ENCODE peak calls at places on chromosomes 12 and 14, in five cellular contexts. A is heart left ventricle, K is body of pancreas, Z is Peyer's patch, S is H1. D is an unnamed sample. For H3K36me3, the result is how much of the 10 kb centered on the place peaks cover.

GRCh38 chr12:52244615-52244994 is 11.6 kb downstream of the KRT7 start:
- DNase-seq in A (no peak), K (no peak), Z (no peak), S (no peak), D (no peak)

GRCh38 chr14:70096866-70097265 is 91.9 kb downstream of the SLC8A3 start:
- DNase-seq in A (no peak), K (no peak), Z (no peak), S (no peak), D (no peak)

GRCh38 chr12:6383572-6384498 is at the start of gene LTBR:
- DNase-seq in A (peak), K (peak), Z (peak), S (peak), D (no peak)

GRCh38 chr12:100927825-100928224 is 133.2 kb downstream of the ANO4 start:
- DNase-seq in A (no peak), K (no peak), Z (no peak), S (no peak), D (no peak)

GRCh38 chr14:100438678-100439592 is 115.8 kb downstream of the SLC25A47 start:
- DNase-seq in A (no peak), K (peak), Z (peak), S (no peak), D (no peak)

GRCh38 chr14:38108681-38109080 is 99.0 kb upstream of the SSTR1 start:
- DNase-seq in A (no peak), K (no peak), Z (no peak), S (no peak), D (no peak)

GRCh38 chr12:114064497-114064896 is 98.4 kb upstream of the RBM19 start:
- DNase-seq in A (no peak), K (no peak), Z (no peak), S (no peak), D (no peak)

GRCh38 chr14:20857630-20858261 is 33.4 kb upstream of the RNASE3 start:
- DNase-seq in A (peak), K (peak), Z (peak), S (peak), D (peak)

GRCh38 chr14:99731536-99732435 is 47.7 kb downstream of the CYP46A1 start:
- DNase-seq in A (peak), K (peak), Z (peak), S (no peak), D (no peak)

GRCh38 chr12:84995646-84996045 is 40.4 kb downstream of the TSPAN19 start:
- DNase-seq in A (no peak), K (no peak), Z (no peak), S (no peak), D (no peak)

GRCh38 chr12:76259660-76260389 is 88.4 kb downstream of the BBS10 start:
- DNase-seq in A (no peak), K (peak), Z (no peak), S (no peak), D (no peak)

GRCh38 chr12:53501615-53502181 is 615 bp downstream of the TARBP2 start:
- DNase-seq in A (no peak), K (no peak), Z (peak), S (no peak), D (no peak)

GRCh38 chr12:53499261-53500118 is at the start of gene MAP3K12:
- DNase-seq in A (peak), K (peak), Z (peak), S (peak), D (peak)

GRCh38 chr12:53502331-53502730 is 1.2 kb downstream of the TARBP2 start:
- DNase-seq in A (no peak), K (no peak), Z (no peak), S (no peak), D (no peak)

GRCh38 chr12:53500119-53500775 is 836 bp upstream of the TARBP2 start:
- DNase-seq in A (peak), K (peak), Z (peak), S (peak), D (no peak)

GRCh38 chr12:53500776-53501614 is at the start of gene TARBP2:
- DNase-seq in A (peak), K (peak), Z (peak), S (peak), D (peak)
- TF ChIP-seq CTCF in A (no peak), K (no peak), Z (peak), S (no peak), D (peak)

DNA sequence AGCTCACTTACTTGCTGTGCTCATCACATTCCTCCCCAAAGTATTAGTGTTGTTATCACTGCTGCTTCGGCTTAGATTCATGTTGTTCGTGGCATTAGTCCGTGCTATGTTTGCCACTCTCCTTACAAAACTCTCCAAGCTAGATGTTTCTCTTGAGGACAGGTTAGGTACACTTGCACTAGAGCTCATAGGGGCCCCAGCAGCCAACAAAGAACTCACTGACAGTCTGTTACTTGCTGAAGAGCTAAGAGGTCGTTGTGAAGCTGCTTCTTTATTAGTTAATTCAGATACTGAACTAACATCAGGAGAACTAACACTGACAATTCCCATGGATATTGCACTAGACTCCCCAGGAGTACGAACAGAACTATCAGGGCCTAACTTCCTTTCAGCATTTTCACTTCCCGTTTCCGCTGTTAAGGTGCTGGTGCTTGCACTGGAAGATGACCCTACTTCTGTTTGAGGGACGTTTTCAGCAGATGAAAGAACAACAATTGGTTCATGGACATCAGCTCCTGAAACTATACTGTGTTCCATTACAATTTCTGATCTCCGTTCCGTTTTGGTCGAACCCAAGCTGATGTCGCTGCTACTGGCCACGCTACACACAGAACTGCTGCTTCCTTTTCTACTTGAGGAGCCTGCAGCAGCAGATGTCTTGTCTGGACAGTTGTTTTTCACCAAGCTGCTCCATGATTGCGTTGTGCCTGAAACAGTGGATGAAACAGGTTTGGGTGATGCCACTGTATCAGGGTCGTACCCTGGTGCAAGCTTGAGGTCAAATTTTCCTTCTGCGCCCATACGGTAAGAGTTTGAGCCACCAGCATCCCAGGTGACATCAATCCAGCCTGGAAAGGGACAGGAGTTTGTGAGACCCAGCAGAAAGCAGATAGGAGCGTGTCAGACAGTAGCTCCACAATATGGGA is 78.7 kb downstream of the HECTD1 start:
- DNase-seq in A (no peak), K (no peak), Z (no peak), S (no peak), D (no peak)
- H3K36me3 ChIP-seq in A (under half), K (under half), Z (under half), S (under half), D (under half)

GRCh38 chr14:29738056-29738455 is 189.6 kb downstream of the PRKD1 start:
- DNase-seq in A (no peak), K (no peak), Z (no peak), S (no peak), D (no peak)
- TF ChIP-seq CTCF in A (no peak), K (no peak), Z (no peak), S (no peak), D (no peak)

DNA sequence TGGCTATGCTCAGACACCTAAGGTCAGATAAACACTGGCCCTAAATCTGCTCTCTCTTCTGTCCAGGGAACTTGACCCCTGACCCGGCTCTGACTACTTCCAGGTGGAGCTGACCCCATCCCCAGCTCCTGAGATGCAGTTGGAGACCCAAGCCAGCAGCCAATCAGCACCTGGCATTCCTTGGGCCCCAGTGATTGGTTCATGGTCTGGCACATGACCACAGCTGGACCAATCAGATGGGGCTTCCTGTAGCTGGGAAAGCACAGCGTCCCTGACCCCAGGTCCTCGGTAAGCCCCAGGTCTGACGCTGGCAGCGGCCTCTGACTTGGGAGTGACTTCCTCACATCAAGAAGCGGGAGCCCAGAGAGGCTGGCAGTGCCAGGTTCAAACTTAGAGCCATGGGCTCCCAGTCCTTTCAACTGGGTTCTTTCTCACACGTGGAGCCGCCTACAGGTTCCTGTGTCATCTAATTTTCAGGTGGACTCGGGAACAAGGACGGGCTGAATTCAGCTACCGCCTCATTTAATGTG is 915.4 kb upstream of the TMEM132C start:
- DNase-seq in A (no peak), K (no peak), Z (no peak), S (no peak), D (no peak)
- H3K36me3 ChIP-seq in A (under half), K (under half), Z (under half), S (under half), D (under half)

DNA sequence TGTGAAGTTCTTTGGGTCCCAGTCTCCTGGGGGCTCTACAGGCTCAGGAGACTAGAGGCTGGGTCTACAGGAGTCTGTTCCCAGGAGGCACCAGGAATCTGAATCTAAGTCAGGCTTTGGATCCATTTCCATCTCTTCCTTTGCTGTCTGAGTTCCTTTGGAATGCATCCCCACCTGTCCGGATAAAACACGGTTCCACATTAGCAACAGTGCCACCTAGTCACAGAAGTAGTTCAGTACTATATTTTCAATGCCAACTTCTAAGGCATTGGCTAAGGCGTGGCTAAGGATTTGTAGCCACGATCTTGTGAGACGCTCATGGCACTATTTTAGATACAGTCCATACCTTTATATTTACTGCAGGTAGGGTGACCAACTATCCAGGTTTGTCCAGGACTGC is 15.1 kb downstream of the ZC2HC1C start:
- DNase-seq in A (no peak), K (peak), Z (no peak), S (no peak), D (no peak)
- TF ChIP-seq CTCF in A (no peak), K (peak), Z (peak), S (no peak), D (no peak)

GRCh38 chr14:22920697-22921096 is 1.7 kb upstream of the RBM23 start:
- DNase-seq in A (peak), K (no peak), Z (no peak), S (no peak), D (no peak)

GRCh38 chr14:22926316-22926715 is 2.9 kb downstream of the PRMT5 start:
- DNase-seq in A (no peak), K (no peak), Z (no peak), S (no peak), D (no peak)

GRCh38 chr14:22925513-22925912 is 3.7 kb downstream of the PRMT5 start:
- DNase-seq in A (no peak), K (no peak), Z (no peak), S (no peak), D (no peak)

GRCh38 chr14:22922294-22922693 is 3.3 kb upstream of the RBM23 start:
- DNase-seq in A (no peak), K (no peak), Z (no peak), S (no peak), D (no peak)

DNA sequence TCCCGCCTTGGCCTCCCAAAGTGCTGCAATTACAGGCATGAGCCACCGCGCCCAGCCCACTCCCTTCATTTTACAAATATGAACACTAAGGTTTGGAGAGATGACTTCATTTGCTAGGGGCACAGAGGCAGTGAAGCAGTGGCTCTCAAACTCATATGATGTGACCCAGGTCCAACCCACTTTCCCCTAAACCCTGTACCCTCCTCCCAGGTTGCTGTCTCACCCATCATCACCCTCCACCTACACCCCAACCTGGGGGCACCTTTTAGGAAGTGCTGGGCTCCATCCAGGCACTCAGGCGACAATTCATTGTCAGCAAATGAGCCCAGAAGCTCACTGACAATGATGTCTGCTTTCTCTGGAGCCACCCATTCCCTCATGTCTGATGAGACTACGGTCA is 4.8 kb upstream of the RBM23 start:
- DNase-seq in A (no peak), K (no peak), Z (no peak), S (no peak), D (no peak)
- H3K36me3 ChIP-seq in A (under half), K (under half), Z (under half), S (half or more), D (under half)

GRCh38 chr12:1503281-1503711 is 91.1 kb downstream of the FBXL14 start:
- DNase-seq in A (no peak), K (no peak), Z (peak), S (peak), D (no peak)
- TF ChIP-seq CTCF in A (no peak), K (no peak), Z (no peak), S (no peak), D (no peak)

DNA sequence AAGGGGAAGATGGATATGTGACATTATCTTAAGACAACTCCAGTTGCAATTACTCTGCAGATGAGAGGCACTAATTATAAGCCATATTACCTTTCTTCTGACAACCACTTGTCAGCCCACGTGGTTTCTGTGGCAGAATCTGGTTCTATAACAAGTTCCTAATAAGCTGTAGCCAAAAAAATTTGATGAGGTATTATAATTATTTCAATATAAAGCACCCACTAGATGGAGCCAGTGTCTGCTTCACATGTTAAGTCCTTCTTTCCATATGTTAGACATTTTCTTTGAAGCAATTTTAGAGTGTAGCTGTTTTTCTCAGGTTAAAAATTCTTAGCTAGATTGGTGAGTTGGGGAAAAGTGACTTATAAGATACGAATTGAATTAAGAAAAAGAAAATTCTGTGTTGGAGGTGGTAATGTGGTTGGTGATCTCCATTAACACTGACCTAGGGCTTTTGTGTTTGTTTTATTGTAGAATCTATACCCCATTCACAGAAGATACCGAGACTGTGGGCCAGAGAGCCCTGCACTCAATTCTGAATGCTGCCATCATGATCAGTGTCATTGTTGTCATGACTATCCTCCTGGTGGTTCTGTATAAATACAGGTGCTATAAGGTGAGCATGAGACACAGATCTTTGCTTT is 36.9 kb downstream of the PSEN1 start:
- DNase-seq in A (no peak), K (no peak), Z (no peak), S (no peak), D (no peak)
- H3K36me3 ChIP-seq in A (under half), K (under half), Z (under half), S (under half), D (under half)

GRCh38 chr14:92328664-92329255 is 5.8 kb downstream of the SLC24A4 start:
- DNase-seq in A (no peak), K (no peak), Z (no peak), S (no peak), D (no peak)
- TF ChIP-seq CTCF in A (no peak), K (no peak), Z (no peak), S (peak), D (peak)

DNA sequence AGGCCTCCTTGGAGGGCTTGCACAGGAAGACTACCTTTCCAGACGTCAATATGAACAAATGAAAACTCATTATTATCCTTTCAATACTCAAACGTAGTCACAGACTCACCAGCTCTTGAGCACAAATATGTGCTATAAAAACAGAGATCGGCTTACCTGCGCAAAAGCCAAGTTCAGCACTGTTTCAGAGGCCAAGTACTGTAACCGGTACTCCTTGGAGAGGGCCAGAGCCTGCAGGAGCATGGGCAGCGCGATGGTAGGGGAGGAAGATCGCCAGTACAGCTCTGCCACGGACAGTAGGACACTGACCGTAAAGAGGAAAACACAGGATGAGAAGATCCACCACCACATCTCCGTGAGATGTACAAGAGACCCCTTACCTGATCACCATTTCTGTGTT is 21.6 kb upstream of the CAMKK2 start:
- DNase-seq in A (no peak), K (no peak), Z (no peak), S (no peak), D (no peak)
- H3K36me3 ChIP-seq in A (under half), K (under half), Z (under half), S (under half), D (under half)